ENCODE peak calls at places on chromosomes 5 and 9, in nine cellular contexts. G is uterus, I is transverse colon, Z is stomach, Q is heart left ventricle, K is adrenal gland, D is IMR-90, N is thyroid gland, C is body of pancreas. X is an unnamed sample.

GRCh38 chr5:125115180-125115495 is 368.7 kb upstream of the ZNF608 start:
- DNase-seq in G (no peak), I (no peak), Z (no peak), Q (no peak), K (no peak), D (no peak), N (no peak), C (no peak), X (no peak)

GRCh38 chr9:133794006-133794760 is 56.0 kb upstream of the SARDH start:
- DNase-seq in G (no peak), I (no peak), Z (no peak), Q (no peak), K (no peak), D (no peak), N (no peak), C (no peak), X (no peak)

GRCh38 chr9:38642951-38643350 is 22.6 kb upstream of the ANKRD18A start:
- DNase-seq in G (no peak), I (no peak), Z (no peak), Q (no peak), K (no peak), D (no peak), N (no peak), C (no peak), X (no peak)

GRCh38 chr9:27784999-27785713 is 211.9 kb upstream of the C9orf72 start:
- DNase-seq in G (no peak), I (no peak), Z (no peak), Q (no peak), K (no peak), D (no peak), N (no peak), C (no peak), X (no peak)

GRCh38 chr9:120394058-120394669 is 185.8 kb downstream of the CDK5RAP2 start:
- DNase-seq in G (no peak), I (no peak), Z (no peak), Q (no peak), K (no peak), D (peak), N (no peak), C (no peak), X (no peak)

GRCh38 chr9:25562101-25562500 is 116.1 kb downstream of the TUSC1 start:
- DNase-seq in G (no peak), I (no peak), Z (no peak), Q (no peak), K (no peak), D (no peak), N (no peak), C (no peak), X (no peak)

GRCh38 chr5:35799751-35800150 is 56.9 kb upstream of the IL7R start:
- DNase-seq in G (no peak), I (no peak), Z (no peak), Q (no peak), K (no peak), D (no peak), N (no peak), C (no peak), X (no peak)

GRCh38 chr9:20494035-20494434 is 128.3 kb downstream of the MLLT3 start:
- DNase-seq in G (no peak), I (no peak), Z (no peak), Q (no peak), K (no peak), D (no peak), N (no peak), C (no peak), X (no peak)

GRCh38 chr5:448061-448765 is 5.2 kb downstream of the EXOC3 start:
- DNase-seq in G (no peak), I (peak), Z (peak), Q (no peak), K (peak), D (no peak), N (no peak), C (peak), X (peak)

GRCh38 chr9:115006660-115007059 is 76.3 kb upstream of the TNFSF8 start:
- DNase-seq in G (no peak), I (no peak), Z (no peak), Q (no peak), K (no peak), D (peak), N (no peak), C (peak), X (no peak)

GRCh38 chr5:92017786-92018185 is 634.7 kb upstream of the ARRDC3 start:
- DNase-seq in G (no peak), I (no peak), Z (no peak), Q (no peak), K (no peak), D (peak), N (no peak), C (no peak), X (no peak)

GRCh38 chr9:76900884-76901440 is 5.0 kb downstream of the PRUNE2 start:
- DNase-seq in G (no peak), I (no peak), Z (no peak), Q (no peak), K (no peak), D (no peak), N (no peak), C (no peak), X (no peak)

GRCh38 chr9:86077286-86077685 is 22.1 kb downstream of the GOLM1 start:
- DNase-seq in G (peak), I (peak), Z (no peak), Q (no peak), K (no peak), D (no peak), N (no peak), C (peak), X (no peak)

GRCh38 chr9:33307067-33307466 is 16.8 kb downstream of the NFX1 start:
- DNase-seq in G (no peak), I (no peak), Z (no peak), Q (no peak), K (no peak), D (no peak), N (no peak), C (no peak), X (no peak)

GRCh38 chr5:164277720-164278119 is 772.3 kb downstream of the MAT2B start:
- DNase-seq in G (no peak), I (no peak), Z (no peak), Q (no peak), K (no peak), D (peak), N (no peak), C (no peak), X (no peak)

GRCh38 chr9:37486616-37487544 is 1.1 kb downstream of the POLR1E start:
- DNase-seq in G (peak), I (peak), Z (no peak), Q (peak), K (peak), D (peak), N (no peak), C (peak), X (no peak)

GRCh38 chr5:106269252-106269843 is 1401.4 kb downstream of the EFNA5 start:
- DNase-seq in G (no peak), I (no peak), Z (no peak), Q (no peak), K (no peak), D (peak), N (no peak), C (no peak), X (no peak)

GRCh38 chr5:164237531-164237930 is 732.1 kb downstream of the MAT2B start:
- DNase-seq in G (no peak), I (no peak), Z (no peak), Q (no peak), K (no peak), D (peak), N (no peak), C (no peak), X (no peak)

GRCh38 chr5:33736510-33736909 is 155.3 kb downstream of the ADAMTS12 start:
- DNase-seq in G (no peak), I (no peak), Z (no peak), Q (no peak), K (no peak), D (peak), N (no peak), C (no peak), X (no peak)

GRCh38 chr5:110716247-110717245 is 9.9 kb downstream of the TMEM232 start:
- DNase-seq in G (no peak), I (no peak), Z (no peak), Q (no peak), K (no peak), D (no peak), N (no peak), C (no peak), X (no peak)

GRCh38 chr9:95515272-95516113 is 1.3 kb downstream of the PTCH1 start:
- DNase-seq in G (no peak), I (peak), Z (no peak), Q (no peak), K (peak), D (no peak), N (peak), C (peak), X (peak)

GRCh38 chr9:5382479-5382878 is 42.8 kb upstream of the RLN1 start:
- DNase-seq in G (no peak), I (no peak), Z (no peak), Q (no peak), K (no peak), D (no peak), N (no peak), C (no peak), X (no peak)

GRCh38 chr5:159504857-159505304 is 174.6 kb upstream of the IL12B start:
- DNase-seq in G (peak), I (no peak), Z (no peak), Q (peak), K (peak), D (peak), N (peak), C (peak), X (no peak)

GRCh38 chr9:83296123-83296522 is 233.2 kb upstream of the RASEF start:
- DNase-seq in G (no peak), I (no peak), Z (no peak), Q (no peak), K (no peak), D (no peak), N (no peak), C (no peak), X (no peak)

GRCh38 chr5:175469916-175470315 is 8.4 kb upstream of the SFXN1 start:
- DNase-seq in G (no peak), I (no peak), Z (no peak), Q (no peak), K (no peak), D (no peak), N (no peak), C (no peak), X (no peak)

GRCh38 chr5:83475540-83476469 is 4.3 kb downstream of the VCAN start:
- DNase-seq in G (no peak), I (no peak), Z (no peak), Q (no peak), K (no peak), D (peak), N (no peak), C (no peak), X (no peak)
- H3K27ac ChIP-seq in G (peak), I (peak), Z (peak), Q (peak), K (no peak), D (peak), N (no peak), C (no peak), X (no peak)

GRCh38 chr9:111599092-111599947 is at the start of gene PTGR1:
- DNase-seq in G (peak), I (peak), Z (peak), Q (peak), K (peak), D (peak), N (peak), C (peak), X (peak)
- TF ChIP-seq POLR2A in G (no peak), I (peak), Z (no peak), Q (peak), K (peak), D (peak), N (peak), C (no peak), X (no peak)

GRCh38 chr5:103562084-103562452 is 521 bp downstream of the NUDT12 start:
- DNase-seq in G (no peak), I (peak), Z (no peak), Q (no peak), K (no peak), D (no peak), N (no peak), C (peak), X (no peak)

GRCh38 chr5:103565711-103566110 is 3.1 kb upstream of the NUDT12 start:
- DNase-seq in G (no peak), I (no peak), Z (no peak), Q (no peak), K (no peak), D (no peak), N (no peak), C (no peak), X (no peak)

GRCh38 chr5:103561670-103562069 is 919 bp downstream of the NUDT12 start:
- DNase-seq in G (no peak), I (no peak), Z (no peak), Q (no peak), K (no peak), D (no peak), N (no peak), C (no peak), X (no peak)

GRCh38 chr5:103560826-103561225 is 1.8 kb downstream of the NUDT12 start:
- DNase-seq in G (no peak), I (no peak), Z (no peak), Q (no peak), K (no peak), D (no peak), N (no peak), C (no peak), X (no peak)

GRCh38 chr5:103562453-103563157 is at the start of gene NUDT12:
- DNase-seq in G (peak), I (peak), Z (peak), Q (peak), K (peak), D (peak), N (peak), C (peak), X (peak)
- H3K27ac ChIP-seq in G (peak), I (peak), Z (peak), Q (peak), K (peak), D (peak), N (peak), C (peak), X (peak)

GRCh38 chr5:139388198-139388821 is 1.4 kb downstream of the MZB1 start:
- DNase-seq in G (no peak), I (peak), Z (peak), Q (no peak), K (peak), D (peak), N (peak), C (peak), X (peak)
- TF ChIP-seq POLR2A in G (no peak), I (peak), Z (no peak), Q (no peak), K (no peak), D (no peak), N (no peak), C (no peak), X (no peak)

GRCh38 chr5:89499787-89500186 is 616.8 kb upstream of the MEF2C start:
- DNase-seq in G (no peak), I (no peak), Z (no peak), Q (no peak), K (no peak), D (no peak), N (no peak), C (no peak), X (no peak)

GRCh38 chr5:89498699-89499098 is 615.7 kb upstream of the MEF2C start:
- DNase-seq in G (no peak), I (no peak), Z (no peak), Q (no peak), K (no peak), D (no peak), N (no peak), C (no peak), X (no peak)

GRCh38 chr5:89504051-89504450 is 621.1 kb upstream of the MEF2C start:
- DNase-seq in G (no peak), I (no peak), Z (no peak), Q (no peak), K (no peak), D (no peak), N (no peak), C (no peak), X (no peak)
- H3K27ac ChIP-seq in G (no peak), I (no peak), Z (no peak), Q (no peak), K (no peak), D (no peak), N (no peak), C (no peak), X (no peak)

GRCh38 chr5:181260720-181261319 is at the start of gene TRIM52:
- DNase-seq in G (peak), I (peak), Z (peak), Q (peak), K (peak), D (peak), N (peak), C (peak), X (peak)
- TF ChIP-seq POLR2A in G (peak), I (peak), Z (peak), Q (peak), K (peak), D (peak), N (peak), C (peak), X (peak)